ENCODE peak calls at places on chromosomes 5 and 9, in six cellular contexts. M, S, O, C, K and V are unnamed samples.

GRCh38 chr5:37839441-37840035 is 303 bp downstream of the GDNF start:
- DNase-seq in M (peak; percentile 73), S (no peak), O (no peak), C (no peak), K (peak; percentile 47), V (no peak)

GRCh38 chr5:117881426-117882230 is 1106.7 kb downstream of the DTWD2 start:
- DNase-seq in M (no peak), S (no peak), O (no peak), C (no peak), K (no peak), V (no peak)

GRCh38 chr5:75622564-75622963 is 11.3 kb downstream of the ANKDD1B start:
- DNase-seq in M (peak; percentile 18), S (peak; percentile 95), O (no peak), C (peak; percentile 66), K (no peak), V (no peak)

GRCh38 chr5:116375926-116376325 is 198.7 kb downstream of the SEMA6A start:
- DNase-seq in M (no peak), S (no peak), O (no peak), C (no peak), K (no peak), V (no peak)

GRCh38 chr5:178287791-178288105 is 55.1 kb upstream of the PHYKPL start:
- DNase-seq in M (no peak), S (no peak), O (no peak), C (no peak), K (no peak), V (peak; percentile 33)

GRCh38 chr5:102681403-102681983 is 73.6 kb upstream of the PAM start:
- DNase-seq in M (peak; percentile 73), S (peak; percentile 32), O (no peak), C (peak; percentile 45), K (peak; percentile 75), V (peak; percentile 54)

GRCh38 chr5:57037355-57037754 is 85.4 kb upstream of the MIER3 start:
- DNase-seq in M (no peak), S (no peak), O (no peak), C (no peak), K (no peak), V (no peak)

GRCh38 chr5:136906545-136906944 is 541.2 kb upstream of the TRPC7 start:
- DNase-seq in M (no peak), S (peak; percentile 8), O (no peak), C (no peak), K (no peak), V (no peak)

GRCh38 chr9:94159069-94159915 is 75.0 kb downstream of the PTPDC1 start:
- DNase-seq in M (no peak), S (no peak), O (no peak), C (no peak), K (no peak), V (no peak)

GRCh38 chr5:141713616-141714309 is 31.7 kb upstream of the ARAP3 start:
- DNase-seq in M (no peak), S (peak; percentile 78), O (no peak), C (no peak), K (no peak), V (no peak)

GRCh38 chr5:166768536-166768935 is 1522.9 kb upstream of the WWC1 start:
- DNase-seq in M (no peak), S (no peak), O (no peak), C (no peak), K (no peak), V (no peak)

GRCh38 chr9:121649476-121650219 is 1.8 kb upstream of the DAB2IP start:
- DNase-seq in M (no peak), S (no peak), O (no peak), C (no peak), K (peak; percentile 25), V (no peak)

GRCh38 chr5:170353946-170354345 is 35.2 kb downstream of the KCNMB1 start:
- DNase-seq in M (no peak), S (no peak), O (no peak), C (no peak), K (peak; percentile 43), V (no peak)

GRCh38 chr5:157361865-157362465 is 96.0 kb downstream of the CYFIP2 start:
- DNase-seq in M (peak; percentile 49), S (no peak), O (no peak), C (no peak), K (no peak), V (no peak)

GRCh38 chr5:105475401-105475800 is 1912.8 kb upstream of the NUDT12 start:
- DNase-seq in M (no peak), S (no peak), O (no peak), C (no peak), K (no peak), V (no peak)

GRCh38 chr9:70921126-70921525 is 200.3 kb downstream of the TRPM3 start:
- DNase-seq in M (peak; percentile 64), S (peak; percentile 47), O (no peak), C (no peak), K (no peak), V (no peak)

GRCh38 chr5:57366744-57367143 is 115.9 kb downstream of the ACTBL2 start:
- DNase-seq in M (peak; percentile 28), S (peak; percentile 73), O (no peak), C (no peak), K (no peak), V (no peak)

GRCh38 chr9:95415158-95415557 is 97.6 kb upstream of the FANCC start:
- DNase-seq in M (peak; percentile 81), S (no peak), O (no peak), C (no peak), K (no peak), V (no peak)

GRCh38 chr5:55993628-55994501 is 898 bp downstream of the IL6ST start:
- DNase-seq in M (no peak), S (peak; percentile 14), O (no peak), C (no peak), K (no peak), V (no peak)

GRCh38 chr9:86575825-86576488 is 221.7 kb upstream of the TUT7 start:
- DNase-seq in M (no peak), S (no peak), O (no peak), C (no peak), K (peak; percentile 73), V (no peak)

GRCh38 chr5:170634236-170634990 is 130.6 kb downstream of the KCNIP1 start:
- DNase-seq in M (no peak), S (no peak), O (no peak), C (no peak), K (no peak), V (no peak)

GRCh38 chr5:91938441-91938840 is 555.3 kb upstream of the ARRDC3 start:
- DNase-seq in M (no peak), S (no peak), O (no peak), C (no peak), K (no peak), V (no peak)

GRCh38 chr9:33919276-33919897 is 102.4 kb downstream of the UBE2R2 start:
- DNase-seq in M (no peak), S (no peak), O (no peak), C (no peak), K (no peak), V (no peak)

DNA sequence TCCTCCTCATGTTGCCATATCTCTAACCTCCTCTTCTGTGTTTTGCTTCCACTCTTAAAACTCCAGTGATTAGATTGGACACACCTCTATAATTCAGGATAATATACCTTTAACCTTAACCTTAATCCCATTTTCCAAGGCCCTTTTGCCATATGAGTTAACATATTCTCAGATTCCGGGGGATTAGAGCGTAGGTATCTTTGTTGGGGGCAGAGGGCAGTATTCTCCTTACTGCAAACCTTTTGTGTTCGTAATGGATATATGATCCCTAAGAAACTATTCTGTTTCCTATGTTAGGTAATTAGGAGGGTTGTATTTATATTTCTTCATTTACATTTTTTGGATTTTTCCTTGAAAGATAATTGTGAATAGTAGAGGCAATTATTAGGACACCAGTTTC is 99.5 kb downstream of the VPS13A start:
- DNase-seq in M (no peak), S (no peak), O (no peak), C (no peak), K (no peak), V (no peak)
- TF ChIP-seq CTCF in M (no peak), S (peak; percentile 7), O (no peak), C (no peak), K (no peak), V (no peak)

DNA sequence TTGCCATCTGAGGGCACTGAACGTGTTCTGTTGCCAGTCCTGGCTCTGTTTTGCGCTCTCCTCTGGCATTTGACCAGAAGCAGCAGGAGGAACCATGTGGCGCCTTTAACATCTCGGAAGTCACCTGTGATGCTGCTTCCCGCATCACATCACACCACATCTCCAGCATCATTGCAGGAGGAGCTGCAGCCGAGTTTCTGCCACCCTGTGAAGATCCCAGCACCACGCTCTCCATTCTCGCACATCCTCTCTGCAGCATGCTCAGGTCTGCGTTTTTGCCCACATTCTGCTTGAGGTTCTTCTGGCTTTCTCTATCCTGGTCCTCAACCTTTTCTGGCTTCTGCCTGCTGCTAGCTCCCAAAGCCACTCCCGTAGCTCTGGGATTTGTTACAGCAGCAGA is 11.0 kb upstream of the IRX4 start:
- DNase-seq in M (no peak), S (no peak), O (no peak), C (no peak), K (no peak), V (no peak)
- H3K27me3 ChIP-seq in M (peaks cover 47% of the 10 kb centered on the region), S (no peaks in the 10 kb centered on the region), O (peaks cover 15% of the 10 kb centered on the region), C (peaks cover 5% of the 10 kb centered on the region), K (peaks cover 23% of the 10 kb centered on the region), V (peaks cover 56% of the 10 kb centered on the region)

GRCh38 chr5:142737169-142737568 is 33.0 kb upstream of the ARHGAP26 start:
- DNase-seq in M (no peak), S (no peak), O (no peak), C (no peak), K (no peak), V (no peak)

GRCh38 chr5:142745268-142745667 is 24.9 kb upstream of the ARHGAP26 start:
- DNase-seq in M (no peak), S (no peak), O (no peak), C (no peak), K (peak; percentile 49), V (no peak)

GRCh38 chr5:142740474-142740873 is 29.7 kb upstream of the ARHGAP26 start:
- DNase-seq in M (no peak), S (no peak), O (no peak), C (no peak), K (no peak), V (no peak)

GRCh38 chr5:142743677-142744441 is 26.3 kb upstream of the ARHGAP26 start:
- DNase-seq in M (peak; percentile 31), S (no peak), O (no peak), C (no peak), K (no peak), V (no peak)

GRCh38 chr5:142740903-142741302 is 29.3 kb upstream of the ARHGAP26 start:
- DNase-seq in M (no peak), S (no peak), O (no peak), C (no peak), K (no peak), V (no peak)
- H3K27ac ChIP-seq in M (no peak overlapping the region), S (no peak overlapping the region), O (no peak overlapping the region), C (no peak overlapping the region), K (no peak overlapping the region), V (no peak overlapping the region)

DNA sequence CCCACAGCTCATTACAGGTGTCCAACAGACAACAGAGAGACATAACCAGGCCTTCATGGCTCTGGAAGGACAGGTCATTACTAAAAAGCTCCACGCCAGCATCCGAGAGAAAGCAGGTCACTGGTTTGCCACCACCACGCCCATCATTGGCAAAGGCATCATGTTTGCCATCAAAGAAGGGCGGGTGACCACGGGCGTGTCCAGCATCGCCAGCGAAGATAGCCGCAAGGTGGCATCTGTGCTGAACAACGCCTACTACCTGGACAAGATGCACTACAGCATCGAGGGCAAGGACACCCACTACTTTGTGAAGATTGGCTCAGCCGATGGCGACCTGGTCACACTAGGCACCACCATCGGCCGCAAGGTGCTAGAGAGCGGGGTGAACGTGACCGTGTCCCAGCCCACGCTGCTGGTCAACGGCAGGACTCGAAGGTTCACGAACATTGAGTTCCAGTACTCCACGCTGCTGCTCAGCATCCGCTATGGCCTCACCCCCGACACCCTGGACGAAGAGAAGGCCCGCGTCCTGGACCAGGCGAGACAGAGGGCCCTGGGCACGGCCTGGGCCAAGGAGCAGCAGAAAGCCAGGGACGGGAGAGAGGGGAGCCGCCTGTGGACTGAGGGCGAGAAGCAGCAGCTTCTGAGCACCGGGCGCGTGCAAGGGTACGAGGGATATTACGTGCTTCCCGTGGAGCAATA is 29.3 kb upstream of the WWC1 start:
- DNase-seq in M (no peak), S (no peak), O (no peak), C (no peak), K (no peak), V (no peak)
- TF ChIP-seq CTCF in M (no peak), S (no peak), O (no peak), C (no peak), K (no peak), V (no peak)